ENCODE peak calls at places on chromosomes 6 and 20, in ten cellular contexts. Q, J, T, L, M, S, H, N, C and W are unnamed samples.

GRCh38 chr6:21360353-21360752 is 233.2 kb upstream of the SOX4 start:
- DNase-seq in Q (no peak), J (no peak), T (peak), L (no peak), M (peak), S (no peak), H (no peak), N (no peak), C (no peak), W (peak)

GRCh38 chr6:116370717-116371383 is at the start of gene DSE:
- DNase-seq in Q (peak), J (peak), T (peak), L (peak), M (peak), S (peak), H (peak), N (peak), C (peak), W (peak)

GRCh38 chr20:63811491-63811875 is 19.6 kb downstream of the ZBTB46 start:
- DNase-seq in Q (peak), J (no peak), T (no peak), L (no peak), M (no peak), S (no peak), H (no peak), N (no peak), C (no peak), W (no peak)

GRCh38 chr20:49230575-49231211 is 11.5 kb downstream of the DDX27 start:
- DNase-seq in Q (no peak), J (no peak), T (peak), L (no peak), M (no peak), S (peak), H (peak), N (no peak), C (no peak), W (no peak)

GRCh38 chr6:26501482-26501986 is 1.4 kb downstream of the BTN1A1 start:
- DNase-seq in Q (peak), J (peak), T (peak), L (peak), M (no peak), S (peak), H (no peak), N (no peak), C (peak), W (no peak)

GRCh38 chr6:49416195-49416594 is 46.9 kb downstream of the MMUT start:
- DNase-seq in Q (no peak), J (no peak), T (no peak), L (no peak), M (no peak), S (no peak), H (no peak), N (no peak), C (no peak), W (no peak)

GRCh38 chr6:117449549-117450439 is 24.1 kb upstream of the ROS1 start:
- DNase-seq in Q (peak), J (peak), T (peak), L (no peak), M (peak), S (peak), H (peak), N (peak), C (peak), W (peak)

GRCh38 chr20:621115-621756 is 11.1 kb upstream of the TCF15 start:
- DNase-seq in Q (no peak), J (no peak), T (peak), L (no peak), M (no peak), S (no peak), H (peak), N (peak), C (no peak), W (no peak)